ENCODE peak calls at places on chromosomes 3 and 15, in four cellular contexts. One of them, this sample, is unnamed.

GRCh38 chr3:143825513-143825912 is 22.8 kb downstream of the SLC9A9 start:
- DNase-seq in occipital lobe: no peak
- DNase-seq in activated T-cell treated with anti-CD3 and anti-CD28 coated beads, Interleukin-2, amount 50 U/mL, for 48 hours: no peak
- DNase-seq in amniotic epithelial cell: no peak
- DNase-seq in this sample: no peak

GRCh38 chr3:141164844-141165243 is 66.8 kb upstream of the PXYLP1 start:
- DNase-seq in occipital lobe: no peak
- DNase-seq in activated T-cell treated with anti-CD3 and anti-CD28 coated beads, Interleukin-2, amount 50 U/mL, for 48 hours: no peak
- DNase-seq in amniotic epithelial cell: no peak
- DNase-seq in this sample: no peak

GRCh38 chr3:18369561-18370185 is 55.5 kb downstream of the SATB1 start:
- DNase-seq in occipital lobe: no peak
- DNase-seq in activated T-cell treated with anti-CD3 and anti-CD28 coated beads, Interleukin-2, amount 50 U/mL, for 48 hours: no peak
- DNase-seq in amniotic epithelial cell: no peak
- DNase-seq in this sample: no peak

GRCh38 chr3:150076443-150076842 is 105.7 kb upstream of the PFN2 start:
- DNase-seq in occipital lobe: no peak
- DNase-seq in activated T-cell treated with anti-CD3 and anti-CD28 coated beads, Interleukin-2, amount 50 U/mL, for 48 hours: no peak
- DNase-seq in amniotic epithelial cell: no peak
- DNase-seq in this sample: no peak

GRCh38 chr3:10985181-10985580 is 7.4 kb upstream of the SLC6A1 start:
- DNase-seq in occipital lobe: no peak
- DNase-seq in activated T-cell treated with anti-CD3 and anti-CD28 coated beads, Interleukin-2, amount 50 U/mL, for 48 hours: no peak
- DNase-seq in amniotic epithelial cell: no peak
- DNase-seq in this sample: no peak

GRCh38 chr3:4261411-4261810 is 41.8 kb upstream of the SETMAR start:
- DNase-seq in occipital lobe: no peak
- DNase-seq in activated T-cell treated with anti-CD3 and anti-CD28 coated beads, Interleukin-2, amount 50 U/mL, for 48 hours: no peak
- DNase-seq in amniotic epithelial cell: no peak
- DNase-seq in this sample: no peak

GRCh38 chr15:57370929-57371328 is 5.4 kb upstream of the CGNL1 start:
- DNase-seq in occipital lobe: no peak
- DNase-seq in activated T-cell treated with anti-CD3 and anti-CD28 coated beads, Interleukin-2, amount 50 U/mL, for 48 hours: no peak
- DNase-seq in amniotic epithelial cell: peak; percentile 58
- DNase-seq in this sample: peak; percentile 8

GRCh38 chr3:113084777-113085176 is 94.0 kb downstream of the GTPBP8 start:
- DNase-seq in occipital lobe: no peak
- DNase-seq in activated T-cell treated with anti-CD3 and anti-CD28 coated beads, Interleukin-2, amount 50 U/mL, for 48 hours: no peak
- DNase-seq in amniotic epithelial cell: peak; percentile 76
- DNase-seq in this sample: peak; percentile 34

GRCh38 chr3:55723653-55724406 is 236.7 kb upstream of the WNT5A start:
- DNase-seq in occipital lobe: no peak
- DNase-seq in activated T-cell treated with anti-CD3 and anti-CD28 coated beads, Interleukin-2, amount 50 U/mL, for 48 hours: no peak
- DNase-seq in amniotic epithelial cell: no peak
- DNase-seq in this sample: no peak

GRCh38 chr15:74523982-74524381 is 17.0 kb upstream of the ARID3B start:
- DNase-seq in occipital lobe: no peak
- DNase-seq in activated T-cell treated with anti-CD3 and anti-CD28 coated beads, Interleukin-2, amount 50 U/mL, for 48 hours: no peak
- DNase-seq in amniotic epithelial cell: no peak
- DNase-seq in this sample: no peak

GRCh38 chr3:109098245-109098644 is 19.7 kb downstream of the MORC1 start:
- DNase-seq in occipital lobe: no peak
- DNase-seq in activated T-cell treated with anti-CD3 and anti-CD28 coated beads, Interleukin-2, amount 50 U/mL, for 48 hours: no peak
- DNase-seq in amniotic epithelial cell: no peak
- DNase-seq in this sample: peak; percentile 5

GRCh38 chr15:52113708-52114107 is 1.1 kb upstream of the BCL2L10 start:
- DNase-seq in occipital lobe: no peak
- DNase-seq in activated T-cell treated with anti-CD3 and anti-CD28 coated beads, Interleukin-2, amount 50 U/mL, for 48 hours: no peak
- DNase-seq in amniotic epithelial cell: no peak
- DNase-seq in this sample: no peak

GRCh38 chr3:165254812-165255211 is 58.6 kb upstream of the SLITRK3 start:
- DNase-seq in occipital lobe: no peak
- DNase-seq in activated T-cell treated with anti-CD3 and anti-CD28 coated beads, Interleukin-2, amount 50 U/mL, for 48 hours: no peak
- DNase-seq in amniotic epithelial cell: peak; percentile 76
- DNase-seq in this sample: peak; percentile 8

GRCh38 chr3:62870321-62870720 is 4.9 kb downstream of the CADPS start:
- DNase-seq in occipital lobe: no peak
- DNase-seq in activated T-cell treated with anti-CD3 and anti-CD28 coated beads, Interleukin-2, amount 50 U/mL, for 48 hours: no peak
- DNase-seq in amniotic epithelial cell: peak; percentile 12
- DNase-seq in this sample: peak; percentile 12

GRCh38 chr15:49038382-49038781 is 7.9 kb downstream of the SECISBP2L start:
- DNase-seq in occipital lobe: no peak
- DNase-seq in activated T-cell treated with anti-CD3 and anti-CD28 coated beads, Interleukin-2, amount 50 U/mL, for 48 hours: no peak
- DNase-seq in amniotic epithelial cell: no peak
- DNase-seq in this sample: no peak

GRCh38 chr3:60652829-60653228 is 598.4 kb downstream of the FHIT start:
- DNase-seq in occipital lobe: no peak
- DNase-seq in activated T-cell treated with anti-CD3 and anti-CD28 coated beads, Interleukin-2, amount 50 U/mL, for 48 hours: no peak
- DNase-seq in amniotic epithelial cell: no peak
- DNase-seq in this sample: no peak

GRCh38 chr3:57949779-57950618 is 58.2 kb upstream of the FLNB start:
- DNase-seq in occipital lobe: no peak
- DNase-seq in activated T-cell treated with anti-CD3 and anti-CD28 coated beads, Interleukin-2, amount 50 U/mL, for 48 hours: no peak
- DNase-seq in amniotic epithelial cell: no peak
- DNase-seq in this sample: no peak